ENCODE peak calls at places on chromosomes 6 and 20, in five cellular contexts. F, I, N, B and U are unnamed samples.

GRCh38 chr20:63101781-63102719 is 95.3 kb upstream of the BHLHE23 start:
- DNase-seq in F (no peak), I (peak), N (no peak), B (no peak), U (no peak)

GRCh38 chr20:62504323-62504722 is 28.5 kb upstream of the GATA5 start:
- DNase-seq in F (no peak), I (no peak), N (no peak), B (no peak), U (no peak)

GRCh38 chr6:55319961-55320690 is 7.1 kb upstream of the GFRAL start:
- DNase-seq in F (no peak), I (no peak), N (no peak), B (no peak), U (no peak)

GRCh38 chr6:122696079-122696478 is 83.4 kb upstream of the FABP7 start:
- DNase-seq in F (no peak), I (no peak), N (no peak), B (no peak), U (no peak)

GRCh38 chr6:13593103-13593502 is 18.7 kb downstream of the SIRT5 start:
- DNase-seq in F (no peak), I (no peak), N (no peak), B (no peak), U (no peak)

GRCh38 chr6:37657117-37657886 is 40.4 kb downstream of the MDGA1 start:
- DNase-seq in F (no peak), I (no peak), N (no peak), B (no peak), U (no peak)

GRCh38 chr6:84953401-84953800 is 189.0 kb upstream of the TBX18 start:
- DNase-seq in F (no peak), I (no peak), N (no peak), B (no peak), U (no peak)

GRCh38 chr6:104653786-104654185 is 205.9 kb downstream of the HACE1 start:
- DNase-seq in F (peak), I (no peak), N (no peak), B (no peak), U (no peak)

GRCh38 chr6:111586554-111586953 is 19.1 kb downstream of the TRAF3IP2 start:
- DNase-seq in F (no peak), I (no peak), N (no peak), B (peak), U (no peak)

GRCh38 chr6:97705568-97705967 is 422.6 kb upstream of the MMS22L start:
- DNase-seq in F (peak), I (peak), N (no peak), B (no peak), U (no peak)

GRCh38 chr6:55293116-55293515 is 34.2 kb upstream of the GFRAL start:
- DNase-seq in F (peak), I (peak), N (no peak), B (no peak), U (no peak)

GRCh38 chr6:145705561-145705960 is 29.8 kb downstream of the EPM2A start:
- DNase-seq in F (no peak), I (no peak), N (no peak), B (no peak), U (no peak)

GRCh38 chr6:95815389-95816056 is 200.3 kb upstream of the FUT9 start:
- DNase-seq in F (no peak), I (no peak), N (no peak), B (no peak), U (no peak)

GRCh38 chr6:153024401-153025017 is 22.0 kb upstream of the MTRF1L start:
- DNase-seq in F (peak), I (peak), N (no peak), B (no peak), U (peak)

GRCh38 chr6:170036916-170037315 is 254.0 kb downstream of the DLL1 start:
- DNase-seq in F (no peak), I (no peak), N (no peak), B (no peak), U (no peak)